ENCODE peak calls at places on chromosomes 16 and 17, in nine cellular contexts. C is Calu3, A is AG04450, M is testis, R is fibroblast of lung, H is coronary artery, T is AG10803, Z is glutamatergic neuron, O is fibroblast of mammary gland. B is an unnamed sample.

GRCh38 chr16:78444-79145 is 570 bp downstream of the MPG start:
- DNase-seq in C (no peak), A (no peak), M (no peak), R (peak; percentile 59), H (no peak), T (peak; percentile 46), Z (no peak), O (peak; percentile 73), B (peak; percentile 38)

GRCh38 chr16:3841729-3842508 is 38.6 kb downstream of the CREBBP start:
- DNase-seq in C (no peak), A (no peak), M (no peak), R (no peak), H (no peak), T (no peak), Z (no peak), O (no peak), B (no peak)

GRCh38 chr17:45114117-45114932 is 18.0 kb downstream of the PLCD3 start:
- DNase-seq in C (no peak), A (no peak), M (no peak), R (no peak), H (no peak), T (no peak), Z (no peak), O (no peak), B (no peak)

GRCh38 chr16:19837331-19837943 is 47.2 kb downstream of the GPRC5B start:
- DNase-seq in C (no peak), A (no peak), M (no peak), R (no peak), H (no peak), T (no peak), Z (no peak), O (no peak), B (no peak)

GRCh38 chr16:12625068-12625467 is 178.6 kb downstream of the CPPED1 start:
- DNase-seq in C (no peak), A (no peak), M (no peak), R (no peak), H (no peak), T (no peak), Z (no peak), O (no peak), B (no peak)

GRCh38 chr16:4390266-4391260 is 18.9 kb downstream of the VASN start:
- DNase-seq in C (no peak), A (no peak), M (no peak), R (no peak), H (peak; percentile 69), T (no peak), Z (no peak), O (no peak), B (no peak)

GRCh38 chr17:56833023-56833811 is 503 bp downstream of the C17orf67 start:
- DNase-seq in C (peak; percentile 74), A (peak; percentile 16), M (peak; percentile 68), R (peak; percentile 50), H (peak; percentile 78), T (peak; percentile 51), Z (peak; percentile 54), O (peak; percentile 49), B (peak; percentile 32)

GRCh38 chr16:50942143-50942542 is 200.3 kb downstream of the CYLD start:
- DNase-seq in C (no peak), A (no peak), M (no peak), R (no peak), H (no peak), T (no peak), Z (no peak), O (no peak), B (no peak)

GRCh38 chr16:70700101-70701020 is 14.5 kb upstream of the MTSS2 start:
- DNase-seq in C (no peak), A (no peak), M (no peak), R (no peak), H (peak; percentile 93), T (no peak), Z (no peak), O (no peak), B (no peak)

GRCh38 chr17:27321372-27321771 is 27.5 kb downstream of the WSB1 start:
- DNase-seq in C (no peak), A (no peak), M (no peak), R (no peak), H (peak; percentile 22), T (no peak), Z (no peak), O (no peak), B (no peak)

GRCh38 chr16:56775162-56775561 is 45.2 kb downstream of the NUP93 start:
- DNase-seq in C (no peak), A (no peak), M (no peak), R (no peak), H (no peak), T (no peak), Z (no peak), O (no peak), B (no peak)

DNA sequence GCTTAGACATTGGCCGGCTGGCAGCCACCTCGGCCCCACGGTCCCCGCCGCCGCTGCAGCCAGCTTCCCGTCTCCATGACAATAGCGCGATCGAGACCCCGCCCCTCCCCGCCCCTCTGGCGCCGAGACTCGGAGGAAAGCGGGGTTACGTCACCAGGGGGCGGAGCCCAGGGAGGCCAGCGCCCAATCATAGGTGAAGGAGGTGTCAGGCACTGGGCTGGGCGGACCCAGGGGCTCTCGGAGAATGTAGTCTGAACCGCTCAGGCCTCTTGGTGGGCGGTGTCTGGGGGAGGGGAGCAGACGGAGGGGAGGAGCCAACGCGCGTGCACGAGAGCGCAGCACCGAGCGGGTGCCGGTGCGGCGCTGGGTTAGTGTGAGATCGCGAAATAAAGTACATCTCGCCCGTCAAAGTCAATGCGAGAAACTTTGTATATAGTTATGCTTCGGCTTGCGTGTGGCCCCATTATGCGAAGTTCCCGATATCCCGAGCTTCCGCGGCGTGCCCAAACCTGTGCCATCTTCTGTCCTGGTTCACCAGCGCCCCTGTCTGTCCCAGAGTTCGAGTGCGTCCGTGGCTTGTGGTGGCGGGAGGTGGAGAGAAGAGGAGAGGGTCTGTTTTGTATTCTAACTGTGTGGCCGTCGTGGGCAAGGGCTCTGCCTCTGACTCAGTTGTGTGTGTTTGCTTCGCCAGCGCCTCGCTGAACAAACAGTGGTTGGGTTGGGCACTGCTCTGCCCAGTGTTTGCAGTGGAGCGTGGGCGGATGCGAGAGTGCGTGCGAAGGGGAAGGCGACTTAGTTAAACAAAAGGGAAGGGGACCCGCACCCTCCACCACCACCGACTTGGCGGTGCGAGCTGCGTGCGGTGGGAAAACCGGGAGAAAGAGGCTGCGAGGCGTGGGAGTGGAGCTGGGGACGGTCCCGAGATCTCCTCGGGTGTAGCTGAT is 1.3 kb upstream of the IRX5 start:
- DNase-seq in C (peak; percentile 100), A (peak; percentile 49), M (peak; percentile 100), R (peak; percentile 90), H (peak; percentile 100), T (peak; percentile 99), Z (peak; percentile 100), O (peak; percentile 99), B (peak; percentile 99)
- TF ChIP-seq CTCF in C (no peak), A (no peak), M (no peak), R (no peak), H (no peak), T (peak; percentile 27), Z (no peak), O (no peak), B (peak; percentile 28)

GRCh38 chr17:58352018-58352842 is at the start of gene SUPT4H1:
- DNase-seq in C (peak; percentile 85), A (peak; percentile 85), M (peak; percentile 91), R (peak; percentile 92), H (peak; percentile 91), T (peak; percentile 92), Z (peak; percentile 92), O (peak; percentile 88), B (peak; percentile 87)
- TF ChIP-seq CTCF in C (no peak), A (no peak), M (no peak), R (no peak), H (no peak), T (peak; percentile 1), Z (no peak), O (no peak), B (no peak)

DNA sequence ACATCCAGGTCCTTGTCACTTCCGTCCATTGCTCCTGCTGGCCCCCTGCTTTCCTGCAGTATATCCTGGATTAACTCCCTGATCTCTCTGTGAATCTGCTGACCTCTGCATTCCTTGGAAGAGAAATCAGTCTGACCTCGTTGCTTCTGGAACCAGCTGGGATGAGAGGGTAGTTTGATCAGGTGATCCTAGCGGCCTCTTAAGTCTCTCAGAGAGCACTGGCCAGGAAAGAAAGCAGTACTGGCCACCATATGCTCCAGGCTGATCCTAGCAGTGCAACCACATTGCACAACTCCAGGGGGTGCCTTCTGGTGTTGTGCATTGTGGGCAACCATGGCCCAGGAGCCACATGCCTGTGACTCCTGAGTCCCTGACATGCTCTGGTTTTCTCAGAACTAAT is 79.2 kb downstream of the ARHGAP23 start:
- DNase-seq in C (no peak), A (no peak), M (no peak), R (no peak), H (no peak), T (no peak), Z (no peak), O (peak; percentile 20), B (no peak)
- TF ChIP-seq CTCF in C (no peak), A (no peak), M (no peak), R (no peak), H (no peak), T (peak; percentile 15), Z (no peak), O (no peak), B (no peak)

GRCh38 chr17:21132428-21132827 is 5.7 kb downstream of the DHRS7B start:
- DNase-seq in C (no peak), A (no peak), M (no peak), R (no peak), H (no peak), T (peak; percentile 12), Z (no peak), O (peak; percentile 18), B (no peak)

GRCh38 chr17:21126645-21127507 is at the start of gene DHRS7B:
- DNase-seq in C (peak; percentile 94), A (peak; percentile 74), M (peak; percentile 97), R (peak; percentile 86), H (peak; percentile 93), T (peak; percentile 85), Z (peak; percentile 98), O (peak; percentile 85), B (peak; percentile 86)

GRCh38 chr17:21131090-21131616 is 4.4 kb downstream of the DHRS7B start:
- DNase-seq in C (no peak), A (no peak), M (no peak), R (no peak), H (no peak), T (peak; percentile 5), Z (no peak), O (no peak), B (no peak)

GRCh38 chr17:21127508-21128077 is 829 bp downstream of the DHRS7B start:
- DNase-seq in C (no peak), A (no peak), M (no peak), R (peak; percentile 2), H (no peak), T (peak; percentile 35), Z (no peak), O (peak; percentile 4), B (no peak)

DNA sequence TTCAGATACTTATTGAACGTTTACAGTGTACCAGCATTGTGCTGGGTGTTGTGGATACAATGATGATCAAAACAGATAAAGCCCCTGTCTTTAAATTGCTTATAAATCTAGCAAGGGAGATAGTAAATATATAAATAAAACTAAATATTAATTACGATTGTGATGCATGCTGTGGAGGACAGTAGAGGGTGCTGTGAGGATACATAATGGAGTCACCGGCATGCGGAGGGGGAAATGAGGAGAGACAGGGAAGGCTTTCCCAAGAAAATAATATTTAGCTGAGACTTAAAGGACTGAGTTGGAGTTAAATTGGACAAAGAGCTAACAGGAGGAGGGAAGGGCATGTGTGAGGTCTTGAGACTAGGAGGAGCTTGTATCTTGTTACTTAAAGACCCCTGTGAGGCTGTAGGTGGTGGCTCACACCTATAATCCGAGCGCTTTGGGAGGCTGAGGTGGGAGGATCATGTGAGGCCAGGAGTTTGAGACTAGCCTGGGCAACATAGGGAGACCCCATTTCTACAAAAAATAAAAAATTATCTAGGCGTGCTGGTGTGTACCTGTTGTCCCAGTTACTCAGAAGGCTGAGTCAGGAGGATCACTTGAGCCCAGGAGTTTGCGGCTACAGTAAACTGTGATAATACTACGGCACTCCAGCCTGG is 2.4 kb downstream of the DHRS7B start:
- DNase-seq in C (peak; percentile 29), A (peak; percentile 26), M (peak; percentile 62), R (peak; percentile 72), H (no peak), T (peak; percentile 81), Z (no peak), O (peak; percentile 69), B (peak; percentile 52)
- TF ChIP-seq CTCF in C (no peak), A (peak; percentile 71), M (peak; percentile 39), R (peak; percentile 58), H (no peak), T (peak; percentile 80), Z (no peak), O (peak; percentile 63), B (peak; percentile 77)